ENCODE peak calls at places on chromosomes 5 and 9, in four cellular contexts. G is AG04450, R is upper lobe of left lung, D is ovary. W is an unnamed sample.

GRCh38 chr5:168663276-168664004 is 84.3 kb upstream of the PANK3 start:
- DNase-seq in R (no peak), G (no peak), D (no peak), W (no peak)

GRCh38 chr9:123394291-123395235 is 38.6 kb downstream of the CRB2 start:
- DNase-seq in D (no peak), G (no peak), R (no peak), W (no peak)

GRCh38 chr5:2684606-2685005 is 66.9 kb downstream of the IRX2 start:
- DNase-seq in G (no peak), R (no peak), D (no peak), W (no peak)

GRCh38 chr5:38883842-38884241 is 38.0 kb downstream of the OSMR start:
- DNase-seq in G (no peak), R (no peak), D (no peak), W (no peak)

GRCh38 chr9:127960410-127961165 is 20.2 kb downstream of the EEIG1 start:
- DNase-seq in D (no peak), R (no peak), G (no peak), W (no peak)

GRCh38 chr5:118611332-118611945 is 376.9 kb downstream of the DTWD2 start:
- DNase-seq in R (no peak), G (no peak), D (no peak), W (no peak)

GRCh38 chr9:17744786-17745185 is 165.9 kb downstream of the SH3GL2 start:
- DNase-seq in G (no peak), D (no peak), R (no peak), W (no peak)

GRCh38 chr5:136043968-136044610 is 15.3 kb downstream of the TGFBI start:
- DNase-seq in R (peak), D (no peak), G (no peak), W (no peak)

GRCh38 chr9:14312721-14313377 is 1.1 kb downstream of the NFIB start:
- DNase-seq in R (peak), G (no peak), D (peak), W (no peak)

GRCh38 chr5:60776343-60776742 is 67.7 kb downstream of the ELOVL7 start:
- DNase-seq in R (no peak), G (no peak), D (no peak), W (no peak)

GRCh38 chr9:23695572-23695971 is 130.5 kb downstream of the ELAVL2 start:
- DNase-seq in D (no peak), R (no peak), G (no peak), W (no peak)

GRCh38 chr5:158559066-158559465 is 540.6 kb downstream of the EBF1 start:
- DNase-seq in G (no peak), D (no peak), R (no peak), W (no peak)

GRCh38 chr9:127716412-127716811 is 533 bp downstream of the TTC16 start:
- DNase-seq in R (no peak), D (no peak), G (no peak), W (no peak)

GRCh38 chr5:115431116-115431515 is 113.5 kb downstream of the FEM1C start:
- DNase-seq in G (no peak), R (peak), D (no peak), W (no peak)

GRCh38 chr9:88818495-88819201 is 172.6 kb upstream of the S1PR3 start:
- DNase-seq in R (no peak), G (no peak), D (no peak), W (no peak)

GRCh38 chr9:109912082-109912581 is 132.1 kb downstream of the PALM2AKAP2 start:
- DNase-seq in D (no peak), G (peak), R (no peak), W (peak)

GRCh38 chr5:178077751-178078150 is 35.6 kb upstream of the N4BP3 start:
- DNase-seq in G (no peak), R (no peak), D (no peak), W (no peak)

GRCh38 chr9:120740135-120740534 is 25.9 kb upstream of the MEGF9 start:
- DNase-seq in R (no peak), D (no peak), G (no peak), W (no peak)

GRCh38 chr5:127536687-127537086 is 19.2 kb downstream of the PRRC1 start:
- DNase-seq in R (no peak), D (no peak), G (no peak), W (no peak)

GRCh38 chr5:1110260-1110929 is 1.5 kb downstream of the SLC12A7 start:
- DNase-seq in R (peak), G (no peak), D (no peak), W (no peak)
- H3K27ac ChIP-seq in R (peak), G (no peak), D (peak), W (peak)

GRCh38 chr5:145718956-145719355 is 116.2 kb downstream of the PRELID2 start:
- DNase-seq in G (peak), R (no peak), D (no peak), W (no peak)
- TF ChIP-seq CTCF in G (peak), R (no peak), D (no peak), W (no peak)

DNA sequence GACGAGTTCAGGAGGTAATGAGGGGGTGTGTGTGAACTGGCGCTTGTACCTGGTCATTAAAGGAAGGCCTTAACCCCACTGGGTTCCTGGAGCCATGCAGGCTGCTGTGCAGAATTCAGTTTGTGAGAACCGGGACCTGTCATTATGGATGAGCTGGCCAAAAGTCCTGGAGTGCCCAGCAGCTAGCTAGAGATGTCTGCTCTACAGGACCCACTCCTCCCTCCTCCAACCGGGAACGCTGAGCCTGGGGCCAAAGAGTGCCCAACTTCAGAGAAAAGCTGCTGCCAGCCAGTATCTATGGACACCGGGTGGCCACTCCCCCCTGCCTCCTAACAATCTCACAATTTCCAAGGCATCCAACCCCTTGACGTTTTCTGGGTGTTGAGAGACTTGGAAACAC is 1.2 kb downstream of the ENTREP1 start:
- DNase-seq in G (no peak), R (peak), D (no peak), W (peak)
- H3K27ac ChIP-seq in G (no peak), R (no peak), D (no peak), W (peak)

GRCh38 chr5:152532714-152533113 is 127.6 kb upstream of the NMUR2 start:
- DNase-seq in R (no peak), G (no peak), D (no peak), W (peak)
- TF ChIP-seq CTCF in R (peak), G (peak), D (peak), W (peak)

GRCh38 chr5:81081461-81081835 is 121.3 kb downstream of the RASGRF2 start:
- DNase-seq in G (no peak), D (peak), R (no peak), W (no peak)

GRCh38 chr5:81078930-81079329 is 118.8 kb downstream of the RASGRF2 start:
- DNase-seq in R (no peak), D (no peak), G (no peak), W (no peak)

GRCh38 chr5:81077105-81077504 is 116.9 kb downstream of the RASGRF2 start:
- DNase-seq in D (no peak), G (no peak), R (no peak), W (no peak)

GRCh38 chr5:81075041-81075440 is 114.9 kb downstream of the RASGRF2 start:
- DNase-seq in G (no peak), D (no peak), R (no peak), W (no peak)

DNA sequence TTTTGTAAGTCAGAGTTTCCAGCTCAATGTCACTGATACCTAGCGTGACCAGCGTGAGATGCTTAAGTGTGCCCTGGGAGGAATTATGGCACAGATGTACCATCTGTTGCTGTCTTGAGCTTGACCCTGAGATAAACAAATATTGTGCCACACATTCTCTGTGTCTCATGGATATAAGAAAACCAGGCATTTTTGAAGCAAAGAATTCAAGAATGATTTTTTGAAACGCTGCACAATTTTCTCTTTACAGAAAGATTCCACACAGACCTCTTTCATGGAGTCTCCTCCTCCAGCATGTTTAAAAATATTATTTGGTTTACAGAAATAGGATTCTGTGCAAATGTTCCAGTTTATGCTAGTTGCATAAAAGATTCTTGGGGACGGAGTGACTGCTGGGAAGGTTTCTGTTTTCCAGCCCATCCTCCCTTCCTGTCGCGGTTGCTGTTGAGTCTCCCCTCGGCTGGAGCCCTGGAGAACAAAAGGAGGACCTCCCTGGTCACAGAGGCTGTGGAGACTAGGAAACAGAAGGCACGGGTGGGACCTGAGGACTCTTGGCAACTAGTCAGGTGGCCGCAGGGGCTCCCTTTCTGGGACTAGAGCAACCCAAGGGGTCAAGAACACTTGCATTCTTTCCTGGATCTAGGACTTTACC is 120.8 kb downstream of the RASGRF2 start:
- DNase-seq in D (no peak), G (no peak), R (no peak), W (no peak)
- H3K27ac ChIP-seq in D (peak), G (no peak), R (no peak), W (peak)

W was measured in heart right ventricle.